ENCODE peak calls at places on chromosomes 13 and 19, in four cellular contexts. I is kidney epithelial cell, B is uterus, K is ovary. S is an unnamed sample.

GRCh38 chr13:37414667-37415066 is 183.9 kb downstream of the POSTN start:
- DNase-seq in I (no peak), B (no peak), K (no peak), S (no peak)

GRCh38 chr13:44854264-44855060 is 134.8 kb downstream of the NUFIP1 start:
- DNase-seq in B (no peak), K (no peak), I (no peak), S (no peak)

GRCh38 chr19:23770672-23771250 is 12.1 kb upstream of the ZNF681 start:
- DNase-seq in K (no peak), I (no peak), B (no peak), S (no peak)

GRCh38 chr13:111904701-111905608 is 162.0 kb upstream of the SOX1 start:
- DNase-seq in B (no peak), I (no peak), K (no peak), S (no peak)

GRCh38 chr13:20525144-20525600 is 485 bp downstream of the CRYL1 start:
- DNase-seq in K (peak), I (no peak), B (peak), S (no peak)

GRCh38 chr19:50333737-50334617 is 4.8 kb upstream of the KCNC3 start:
- DNase-seq in B (peak), K (peak), I (no peak), S (peak)

GRCh38 chr13:41596190-41596589 is 138.8 kb downstream of the RGCC start:
- DNase-seq in K (no peak), I (no peak), B (no peak), S (no peak)

GRCh38 chr19:6693681-6694080 is 23.7 kb upstream of the TNFSF14 start:
- DNase-seq in K (no peak), B (no peak), I (no peak), S (no peak)

GRCh38 chr19:15307169-15307568 is 25.2 kb downstream of the BRD4 start:
- DNase-seq in K (no peak), I (no peak), B (no peak), S (no peak)

GRCh38 chr13:30866692-30867669 is 39.1 kb upstream of the MEDAG start:
- DNase-seq in I (no peak), K (peak), B (no peak), S (no peak)

GRCh38 chr13:107421028-107421427 is 794.3 kb downstream of the LIG4 start:
- DNase-seq in K (no peak), I (no peak), B (no peak), S (peak)

GRCh38 chr13:19382111-19382510 is 179.2 kb downstream of the TPTE2 start:
- DNase-seq in B (no peak), I (no peak), K (no peak), S (no peak)

GRCh38 chr13:40109324-40109958 is 454.0 kb downstream of the COG6 start:
- DNase-seq in I (peak), K (no peak), B (peak), S (peak)

GRCh38 chr13:23889598-23890224 is 511 bp upstream of the MIPEP start:
- DNase-seq in K (no peak), I (no peak), B (no peak), S (no peak)

GRCh38 chr13:60645552-60646138 is 248.6 kb downstream of the TDRD3 start:
- DNase-seq in I (peak), B (no peak), K (no peak), S (no peak)

GRCh38 chr13:24348385-24348784 is 39.0 kb downstream of the C1QTNF9 start:
- DNase-seq in I (no peak), B (no peak), K (no peak), S (no peak)

GRCh38 chr19:48169585-48169973 is 565 bp downstream of the LIG1 start:
- DNase-seq in K (peak), I (no peak), B (peak), S (no peak)

GRCh38 chr13:97223711-97224461 is 1.8 kb downstream of the MBNL2 start:
- DNase-seq in K (peak), B (peak), I (peak), S (peak)

GRCh38 chr19:49570997-49571676 is 9.2 kb downstream of the NOSIP start:
- DNase-seq in B (no peak), I (no peak), K (no peak), S (no peak)

GRCh38 chr19:4831351-4832340 is at the start of gene TICAM1:
- DNase-seq in I (no peak), K (peak), B (peak), S (no peak)

GRCh38 chr13:113781571-113781970 is 22.5 kb downstream of the TMEM255B start:
- DNase-seq in B (no peak), K (no peak), I (no peak), S (no peak)

GRCh38 chr19:4366666-4367335 is 23.4 kb downstream of the MPND start:
- DNase-seq in B (no peak), I (no peak), K (no peak), S (no peak)

GRCh38 chr19:40717880-40718773 is 1.2 kb downstream of the ITPKC start:
- DNase-seq in I (no peak), K (peak), B (peak), S (no peak)

GRCh38 chr19:35805518-35806102 is 7.0 kb downstream of the PRODH2 start:
- DNase-seq in B (no peak), K (no peak), I (no peak), S (no peak)

GRCh38 chr19:15466851-15467733 is 2.7 kb upstream of the RASAL3 start:
- DNase-seq in I (no peak), B (no peak), K (no peak), S (no peak)

GRCh38 chr13:44198826-44199225 is 174.8 kb upstream of the SERP2 start:
- DNase-seq in K (no peak), B (no peak), I (no peak), S (no peak)

GRCh38 chr13:108315955-108316354 is 46.4 kb downstream of the TNFSF13B start:
- DNase-seq in K (no peak), B (no peak), I (no peak), S (no peak)

GRCh38 chr13:50130686-50131051 is 115.4 kb downstream of the KCNRG start:
- DNase-seq in B (no peak), I (no peak), K (no peak), S (no peak)

GRCh38 chr19:58268344-58268743 is 10.4 kb upstream of the ZNF8 start:
- DNase-seq in I (no peak), B (no peak), K (no peak), S (no peak)
- H3K4me3 ChIP-seq in I (no peak), B (no peak), K (no peak), S (no peak)

DNA sequence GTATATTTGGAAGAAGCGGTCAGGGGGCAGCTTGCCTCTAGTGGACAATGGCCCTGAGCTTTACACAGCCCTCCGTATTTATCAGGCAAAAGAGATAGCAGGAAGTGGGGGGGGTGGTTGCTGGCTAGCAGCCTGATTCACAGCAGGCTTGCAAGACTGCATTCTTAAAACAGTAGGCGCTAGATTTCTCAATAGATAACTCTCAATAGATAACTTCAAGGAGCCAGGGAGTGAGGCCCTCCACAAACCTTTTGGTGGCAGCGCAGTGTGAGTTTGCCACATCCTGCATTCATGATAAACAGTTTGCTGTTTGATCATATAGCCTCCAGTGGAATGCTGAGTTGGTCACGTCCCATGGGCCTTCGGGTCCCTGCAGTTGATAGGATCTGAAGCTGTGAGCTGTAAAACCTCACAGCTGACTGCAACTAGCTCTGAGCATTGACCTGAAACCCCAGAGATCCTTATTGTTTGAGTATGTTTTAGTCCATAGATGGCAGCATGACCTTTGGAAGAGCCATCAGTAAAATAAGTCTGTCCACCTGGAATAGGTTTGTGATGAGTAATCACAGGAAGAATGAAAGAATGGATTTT is 12.2 kb downstream of the FPR3 start:
- DNase-seq in K (no peak), B (no peak), I (no peak), S (no peak)
- TF ChIP-seq CTCF in K (no peak), B (no peak), I (no peak), S (no peak)

GRCh38 chr13:57569981-57570380 is 61.6 kb upstream of the PCDH17 start:
- DNase-seq in I (peak), B (no peak), K (no peak), S (peak)
- H3K4me3 ChIP-seq in I (no peak), B (no peak), K (no peak), S (no peak)

GRCh38 chr19:18670313-18670712 is 13.2 kb upstream of the CRTC1 start:
- DNase-seq in I (no peak), K (no peak), B (no peak), S (no peak)

GRCh38 chr19:18674616-18675015 is 8.9 kb upstream of the CRTC1 start:
- DNase-seq in I (no peak), K (no peak), B (no peak), S (no peak)

GRCh38 chr19:18671303-18672043 is 12.0 kb upstream of the CRTC1 start:
- DNase-seq in B (no peak), I (no peak), K (no peak), S (no peak)

GRCh38 chr19:18672044-18672451 is 11.4 kb upstream of the CRTC1 start:
- DNase-seq in B (no peak), K (no peak), I (no peak), S (no peak)

DNA sequence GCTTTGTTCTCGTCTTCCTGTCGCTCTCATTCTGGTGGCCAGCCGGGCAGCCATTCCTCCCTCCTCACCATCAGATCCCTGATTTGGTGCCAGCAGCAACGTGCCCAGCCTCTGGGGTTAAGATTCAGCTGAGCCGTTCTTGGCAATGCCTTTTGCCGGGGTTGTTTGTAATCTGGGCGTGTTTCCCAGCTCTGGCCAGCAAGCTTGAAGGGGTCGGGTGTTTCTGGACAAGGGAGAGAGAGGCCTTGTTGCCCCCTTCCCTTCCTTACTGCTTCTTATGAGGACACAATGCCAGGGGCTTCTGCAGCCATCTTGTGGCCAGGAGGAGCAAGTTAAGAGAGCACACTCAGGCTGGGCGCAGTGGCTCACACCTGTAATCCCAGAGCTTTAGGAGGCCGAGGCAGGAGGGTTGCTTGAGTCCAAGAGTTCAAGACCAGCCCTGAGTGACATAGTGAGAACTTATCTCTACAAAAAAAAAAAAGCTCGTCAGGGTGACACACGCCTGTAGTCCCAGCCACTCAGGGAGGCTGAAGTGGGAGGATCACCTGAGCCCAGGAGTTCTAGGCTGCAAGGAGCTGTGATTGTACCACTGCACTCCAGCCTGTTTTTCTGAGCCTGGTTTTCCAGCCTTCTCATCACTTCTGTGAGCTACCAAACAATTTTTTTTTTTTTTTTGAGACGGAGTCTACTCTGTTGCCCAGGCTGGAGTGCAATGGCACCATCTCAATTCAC is 10.7 kb upstream of the CRTC1 start:
- DNase-seq in K (no peak), B (no peak), I (no peak), S (peak)
- TF ChIP-seq CTCF in K (no peak), B (no peak), I (peak), S (peak)

GRCh38 chr13:95440441-95441088 is 112.0 kb upstream of the CLDN10 start:
- DNase-seq in I (no peak), B (no peak), K (no peak), S (no peak)

GRCh38 chr13:95441326-95441725 is 111.2 kb upstream of the CLDN10 start:
- DNase-seq in B (no peak), I (no peak), K (no peak), S (no peak)

GRCh38 chr13:95432141-95432540 is 120.4 kb upstream of the CLDN10 start:
- DNase-seq in I (no peak), B (no peak), K (no peak), S (no peak)

GRCh38 chr13:95438297-95438696 is 114.2 kb upstream of the CLDN10 start:
- DNase-seq in B (no peak), K (no peak), I (no peak), S (no peak)

DNA sequence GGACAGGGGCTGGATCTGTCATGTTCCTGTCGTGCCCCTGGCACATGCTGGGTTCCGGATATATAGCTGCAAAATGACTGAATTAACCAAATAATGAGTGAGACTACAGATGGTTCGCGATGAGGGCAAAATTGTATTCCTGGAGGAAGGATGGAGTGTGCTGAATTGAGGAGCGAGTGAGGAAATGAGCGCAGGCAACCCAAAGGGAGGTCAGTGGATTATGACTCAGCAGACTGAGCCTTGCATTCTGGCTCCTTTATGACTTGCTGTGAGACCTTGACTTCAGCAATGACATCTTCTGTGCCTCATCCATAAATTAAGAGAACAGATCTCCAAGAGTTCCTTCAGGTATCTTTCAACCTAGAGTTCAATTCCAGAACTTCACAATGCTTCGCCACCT is 115.0 kb upstream of the CLDN10 start:
- DNase-seq in B (no peak), K (no peak), I (no peak), S (no peak)
- H3K4me3 ChIP-seq in B (no peak), K (no peak), I (no peak), S (no peak)